ENCODE peak calls at places on chromosomes 6 and 20, in four cellular contexts. C, F, Z and T are unnamed samples.

GRCh38 chr6:169854813-169855212 is 103.4 kb downstream of the ERMARD start:
- DNase-seq in C (no peak), F (no peak), Z (no peak), T (peak; percentile 34)

GRCh38 chr20:45407783-45408645 is at the start of gene DBNDD2:
- DNase-seq in C (no peak), F (peak; percentile 30), Z (no peak), T (no peak)

GRCh38 chr6:39978240-39978639 is 44.0 kb upstream of the MOCS1 start:
- DNase-seq in C (no peak), F (no peak), Z (no peak), T (no peak)

GRCh38 chr6:118743744-118744143 is 92.4 kb upstream of the CEP85L start:
- DNase-seq in C (no peak), F (no peak), Z (no peak), T (no peak)

GRCh38 chr6:44386929-44387345 is 569 bp upstream of the CDC5L start:
- DNase-seq in C (peak; percentile 60), F (peak; percentile 26), Z (no peak), T (no peak)

GRCh38 chr6:53347250-53347920 is 1.4 kb downstream of the ELOVL5 start:
- DNase-seq in C (peak; percentile 48), F (no peak), Z (no peak), T (no peak)

GRCh38 chr6:156957931-156958547 is 180.9 kb downstream of the ARID1B start:
- DNase-seq in C (no peak), F (no peak), Z (no peak), T (no peak)

GRCh38 chr6:103820148-103820547 is 1039.6 kb downstream of the HACE1 start:
- DNase-seq in C (no peak), F (no peak), Z (no peak), T (no peak)

GRCh38 chr20:12978613-12979495 is 29.9 kb upstream of the SPTLC3 start:
- DNase-seq in C (no peak), F (no peak), Z (no peak), T (no peak)

GRCh38 chr6:47520282-47520681 is 42.7 kb downstream of the CD2AP start:
- DNase-seq in C (no peak), F (no peak), Z (no peak), T (no peak)

GRCh38 chr20:56249244-56249955 is 868 bp downstream of the MC3R start:
- DNase-seq in C (peak; percentile 1), F (no peak), Z (no peak), T (no peak)

GRCh38 chr20:22460231-22460630 is 124.1 kb downstream of the FOXA2 start:
- DNase-seq in C (no peak), F (no peak), Z (no peak), T (no peak)

GRCh38 chr20:15759546-15760216 is 813.6 kb downstream of the KIF16B start:
- DNase-seq in C (no peak), F (no peak), Z (no peak), T (no peak)

GRCh38 chr6:15752820-15753219 is 90.0 kb upstream of the DTNBP1 start:
- DNase-seq in C (peak; percentile 37), F (no peak), Z (no peak), T (no peak)
- TF ChIP-seq CTCF in C (peak; percentile 31), F (no peak), Z (no peak), T (peak; percentile 12)

DNA sequence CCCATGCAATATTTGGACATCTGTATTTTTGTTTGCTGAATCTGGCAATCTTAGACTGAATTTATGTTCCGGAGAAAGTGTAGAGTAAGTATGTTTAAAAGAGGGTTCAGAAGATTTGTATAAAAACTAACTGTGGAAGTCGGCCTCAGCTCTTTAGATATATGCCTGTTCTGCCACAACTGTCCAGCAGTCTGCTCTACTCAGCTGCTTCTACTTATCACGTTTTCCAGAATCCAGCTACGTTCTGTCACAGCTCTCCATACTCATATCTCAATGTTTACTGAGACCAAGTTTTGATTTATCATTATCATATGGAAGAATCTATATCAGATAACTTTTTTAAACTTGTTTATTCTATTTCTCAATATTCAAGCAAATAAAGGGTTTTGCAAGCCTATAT is 721.3 kb downstream of the EYS start:
- DNase-seq in C (no peak), F (no peak), Z (no peak), T (no peak)
- TF ChIP-seq CTCF in C (no peak), F (no peak), Z (no peak), T (no peak)

GRCh38 chr6:10722820-10723651 is at the start of gene TMEM14C:
- DNase-seq in C (peak; percentile 100), F (peak; percentile 99), Z (peak; percentile 78), T (peak; percentile 98)

GRCh38 chr6:10720229-10720959 is 2.5 kb upstream of the TMEM14C start:
- DNase-seq in C (peak; percentile 35), F (peak; percentile 50), Z (peak; percentile 45), T (no peak)

GRCh38 chr6:10722570-10722819 is 375 bp upstream of the TMEM14C start:
- DNase-seq in C (no peak), F (no peak), Z (no peak), T (no peak)

GRCh38 chr6:10721850-10722569 is 860 bp upstream of the TMEM14C start:
- DNase-seq in C (no peak), F (no peak), Z (no peak), T (no peak)

DNA sequence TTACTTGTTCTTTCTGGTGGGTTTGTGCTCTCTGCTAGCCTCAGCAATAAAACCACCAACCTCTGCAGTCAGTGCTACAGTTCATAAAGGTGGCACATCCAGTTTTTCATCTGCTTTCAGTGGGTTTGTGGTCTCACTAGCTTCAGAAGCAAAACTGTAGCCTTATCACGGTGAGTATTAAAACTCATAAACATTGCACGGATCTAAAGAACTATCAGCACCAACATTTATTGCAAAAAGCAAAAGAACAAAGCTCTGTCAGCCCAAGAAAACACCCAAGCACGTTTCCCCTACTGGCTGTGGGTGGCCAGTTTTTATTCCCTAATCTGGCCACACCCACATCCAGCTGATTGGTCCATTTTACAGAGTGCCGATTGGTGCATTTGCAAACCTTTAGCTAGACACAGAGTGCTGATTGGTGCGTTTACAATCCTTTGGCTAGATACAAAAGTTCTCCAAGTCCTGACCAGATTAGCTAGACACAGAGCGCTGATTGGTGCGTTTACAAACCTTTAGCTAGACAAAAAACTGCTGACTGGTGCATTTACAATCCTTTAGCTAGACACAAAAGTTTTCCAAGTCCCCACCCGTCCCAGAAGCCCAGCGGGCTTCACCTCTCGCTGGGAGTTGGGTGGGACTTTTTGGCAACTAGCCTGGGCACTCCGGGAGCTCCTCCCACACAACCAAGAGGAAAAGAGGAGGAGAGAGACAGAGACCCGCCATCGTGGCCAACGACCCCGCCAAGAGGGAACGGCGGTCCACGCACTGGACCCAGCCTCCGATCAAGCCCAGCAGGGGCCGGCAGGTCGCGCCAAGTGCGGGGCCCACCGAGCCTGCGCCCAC is 3.3 kb upstream of the TMEM14C start:
- DNase-seq in C (peak; percentile 25), F (peak; percentile 31), Z (no peak), T (no peak)
- TF ChIP-seq CTCF in C (no peak), F (no peak), Z (no peak), T (no peak)

DNA sequence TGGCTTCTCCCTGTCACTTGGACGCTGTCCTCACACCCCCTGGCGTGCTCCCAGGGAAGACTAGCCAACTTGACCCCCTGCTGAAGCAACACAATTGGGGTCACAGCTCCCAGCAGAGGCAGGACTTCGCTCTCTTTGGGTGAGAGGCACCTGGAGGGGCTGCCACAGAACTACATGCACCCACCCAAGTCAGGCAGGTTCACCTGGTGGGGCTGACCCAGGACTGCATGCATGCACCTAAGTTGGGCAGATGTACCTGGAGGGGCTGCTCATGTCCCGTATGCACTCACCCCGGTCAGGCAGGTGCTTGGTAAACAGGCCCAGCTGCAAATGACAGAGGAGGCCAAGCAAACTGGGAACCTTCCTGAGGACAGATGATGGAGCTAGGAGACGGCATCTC is 154.3 kb upstream of the RPS6KA2 start:
- DNase-seq in C (no peak), F (no peak), Z (no peak), T (no peak)
- TF ChIP-seq CTCF in C (no peak), F (no peak), Z (no peak), T (no peak)

DNA sequence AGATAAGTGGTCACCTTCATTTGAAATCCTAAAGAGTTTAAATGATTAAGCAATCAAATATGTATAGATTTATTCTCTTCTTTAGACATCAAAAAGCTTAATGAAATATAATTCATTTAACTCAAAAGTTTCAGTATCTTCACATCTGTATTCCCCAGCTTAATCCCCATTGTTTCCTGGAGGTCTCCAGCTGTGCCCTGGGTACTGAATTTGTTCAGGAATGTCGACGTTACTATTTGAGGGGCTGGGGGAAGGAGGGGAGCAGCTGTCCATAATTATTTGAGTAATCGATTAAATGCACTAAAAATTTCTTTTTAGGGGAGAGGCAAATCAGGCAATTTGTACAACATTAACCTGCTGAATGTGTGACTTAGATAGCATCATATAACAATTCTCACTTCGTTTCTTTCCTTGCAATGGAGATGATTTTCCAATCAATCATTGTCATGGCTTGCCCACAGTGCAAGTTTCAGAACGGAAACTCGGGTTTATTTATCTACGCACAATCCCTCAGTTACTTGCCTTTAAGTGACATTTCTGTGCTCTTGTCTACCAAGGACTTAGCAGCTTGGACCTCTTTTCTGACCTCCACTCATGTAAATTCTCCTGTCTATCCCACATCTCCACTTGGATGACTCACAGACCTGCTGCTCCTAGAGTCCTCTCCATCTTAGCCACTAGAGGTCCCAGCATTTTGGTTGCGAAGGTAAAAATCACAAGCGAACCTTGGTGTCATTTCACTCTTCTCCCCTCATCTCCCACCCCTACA is 3.9 kb downstream of the DOK5 start:
- DNase-seq in C (no peak), F (no peak), Z (no peak), T (no peak)
- TF ChIP-seq CTCF in C (peak; percentile 35), F (no peak), Z (no peak), T (no peak)